ENCODE peak calls at places on chromosomes 7 and 10, in four cellular contexts. One of them, this sample, is unnamed.

GRCh38 chr7:87404674-87405073 is 59.2 kb downstream of the CROT start:
- DNase-seq in NCI-H1694: no peak
- DNase-seq in Jurkat, Clone E6-1: no peak
- DNase-seq in midbrain: no peak
- DNase-seq in this sample: no peak

GRCh38 chr7:101804087-101804631 is 13.3 kb upstream of the CUX1 start:
- DNase-seq in NCI-H1694: no peak
- DNase-seq in Jurkat, Clone E6-1: no peak
- DNase-seq in midbrain: no peak
- DNase-seq in this sample: no peak

GRCh38 chr7:76225379-76225778 is 23.7 kb downstream of the SRRM3 start:
- DNase-seq in NCI-H1694: no peak
- DNase-seq in Jurkat, Clone E6-1: no peak
- DNase-seq in midbrain: no peak
- DNase-seq in this sample: no peak

GRCh38 chr10:66822801-66823200 is 103.0 kb upstream of the LRRTM3 start:
- DNase-seq in NCI-H1694: no peak
- DNase-seq in Jurkat, Clone E6-1: no peak
- DNase-seq in midbrain: no peak
- DNase-seq in this sample: no peak

GRCh38 chr7:26061340-26062239 is 90.4 kb upstream of the NFE2L3 start:
- DNase-seq in NCI-H1694: peak
- DNase-seq in Jurkat, Clone E6-1: peak
- DNase-seq in midbrain: no peak
- DNase-seq in this sample: no peak

GRCh38 chr7:33933611-33934281 is 28.4 kb downstream of the BMPER start:
- DNase-seq in NCI-H1694: no peak
- DNase-seq in Jurkat, Clone E6-1: no peak
- DNase-seq in midbrain: no peak
- DNase-seq in this sample: no peak

GRCh38 chr7:139560678-139561077 is 37.2 kb downstream of the CLEC2L start:
- DNase-seq in NCI-H1694: no peak
- DNase-seq in Jurkat, Clone E6-1: no peak
- DNase-seq in midbrain: no peak
- DNase-seq in this sample: no peak

GRCh38 chr10:78194539-78195402 is 161.1 kb downstream of the RPS24 start:
- DNase-seq in NCI-H1694: no peak
- DNase-seq in Jurkat, Clone E6-1: peak
- DNase-seq in midbrain: no peak
- DNase-seq in this sample: no peak

GRCh38 chr10:3054816-3055202 is 12.5 kb upstream of the PFKP start:
- DNase-seq in NCI-H1694: no peak
- DNase-seq in Jurkat, Clone E6-1: no peak
- DNase-seq in midbrain: no peak
- DNase-seq in this sample: no peak

GRCh38 chr7:103307487-103308231 is 10.4 kb downstream of the PMPCB start:
- DNase-seq in NCI-H1694: no peak
- DNase-seq in Jurkat, Clone E6-1: no peak
- DNase-seq in midbrain: no peak
- DNase-seq in this sample: no peak

GRCh38 chr7:108167460-108167859 is 37.3 kb upstream of the LAMB4 start:
- DNase-seq in NCI-H1694: no peak
- DNase-seq in Jurkat, Clone E6-1: no peak
- DNase-seq in midbrain: no peak
- DNase-seq in this sample: no peak

GRCh38 chr7:25918731-25919130 is 233.3 kb upstream of the NFE2L3 start:
- DNase-seq in NCI-H1694: no peak
- DNase-seq in Jurkat, Clone E6-1: no peak
- DNase-seq in midbrain: no peak
- DNase-seq in this sample: no peak

GRCh38 chr10:50645241-50645640 is 21.5 kb upstream of the SGMS1 start:
- DNase-seq in NCI-H1694: no peak
- DNase-seq in Jurkat, Clone E6-1: no peak
- DNase-seq in midbrain: no peak
- DNase-seq in this sample: no peak

GRCh38 chr7:19080076-19080475 is 37.4 kb downstream of the TWIST1 start:
- DNase-seq in NCI-H1694: no peak
- DNase-seq in Jurkat, Clone E6-1: no peak
- DNase-seq in midbrain: no peak
- DNase-seq in this sample: no peak

GRCh38 chr10:23338155-23338828 is 6.3 kb downstream of the C10orf67 start:
- DNase-seq in NCI-H1694: no peak
- DNase-seq in Jurkat, Clone E6-1: no peak
- DNase-seq in midbrain: no peak
- DNase-seq in this sample: no peak

GRCh38 chr7:27693794-27694193 is 31.1 kb upstream of the HIBADH start:
- DNase-seq in NCI-H1694: no peak
- DNase-seq in Jurkat, Clone E6-1: no peak
- DNase-seq in midbrain: no peak
- DNase-seq in this sample: no peak

GRCh38 chr7:108246227-108246837 is 116.2 kb upstream of the LAMB4 start:
- DNase-seq in NCI-H1694: no peak
- DNase-seq in Jurkat, Clone E6-1: no peak
- DNase-seq in midbrain: no peak
- DNase-seq in this sample: no peak

This sample was measured in left lung.